ENCODE peak calls at places on chromosomes 4 and X, in four cellular contexts. One of them, this sample, is unnamed.

GRCh38 chr4:71608674-71609062 is 175.2 kb downstream of the GC start:
- DNase-seq in mammary epithelial cell: no peak
- DNase-seq in HCT116: no peak
- DNase-seq in CD4-positive, alpha-beta T cell: no peak
- DNase-seq in this sample: no peak

GRCh38 chr4:124192544-124192943 is 520.0 kb downstream of the ANKRD50 start:
- DNase-seq in mammary epithelial cell: no peak
- DNase-seq in HCT116: no peak
- DNase-seq in CD4-positive, alpha-beta T cell: no peak
- DNase-seq in this sample: no peak

GRCh38 chr4:142567199-142567598 is 278.9 kb downstream of the INPP4B start:
- DNase-seq in mammary epithelial cell: no peak
- DNase-seq in HCT116: peak
- DNase-seq in CD4-positive, alpha-beta T cell: peak
- DNase-seq in this sample: no peak

GRCh38 chr4:145347684-145348083 is 134.0 kb upstream of the SMAD1 start:
- DNase-seq in mammary epithelial cell: peak
- DNase-seq in HCT116: no peak
- DNase-seq in CD4-positive, alpha-beta T cell: no peak
- DNase-seq in this sample: no peak

GRCh38 chr4:122764808-122765189 is 32.3 kb downstream of the BBS12 start:
- DNase-seq in mammary epithelial cell: peak
- DNase-seq in HCT116: no peak
- DNase-seq in CD4-positive, alpha-beta T cell: no peak
- DNase-seq in this sample: no peak

GRCh38 chr4:4413373-4413725 is 26.4 kb downstream of the NSG1 start:
- DNase-seq in mammary epithelial cell: no peak
- DNase-seq in HCT116: no peak
- DNase-seq in CD4-positive, alpha-beta T cell: no peak
- DNase-seq in this sample: no peak

GRCh38 chr4:63459329-63459728 is 949.9 kb downstream of the TECRL start:
- DNase-seq in mammary epithelial cell: no peak
- DNase-seq in HCT116: no peak
- DNase-seq in CD4-positive, alpha-beta T cell: no peak
- DNase-seq in this sample: no peak

GRCh38 chr4:185721190-185721948 is 90.6 kb downstream of the SORBS2 start:
- DNase-seq in mammary epithelial cell: no peak
- DNase-seq in HCT116: no peak
- DNase-seq in CD4-positive, alpha-beta T cell: no peak
- DNase-seq in this sample: no peak

GRCh38 chr4:179843370-179843769 is 2399.8 kb upstream of the TENM3 start:
- DNase-seq in mammary epithelial cell: no peak
- DNase-seq in HCT116: no peak
- DNase-seq in CD4-positive, alpha-beta T cell: no peak
- DNase-seq in this sample: no peak

GRCh38 chr4:8705161-8706145 is 112.9 kb downstream of the CPZ start:
- DNase-seq in mammary epithelial cell: no peak
- DNase-seq in HCT116: no peak
- DNase-seq in CD4-positive, alpha-beta T cell: no peak
- DNase-seq in this sample: no peak

GRCh38 chr4:186650401-186651180 is 73.1 kb downstream of the FAT1 start:
- DNase-seq in mammary epithelial cell: no peak
- DNase-seq in HCT116: no peak
- DNase-seq in CD4-positive, alpha-beta T cell: no peak
- DNase-seq in this sample: no peak

GRCh38 chr4:96739101-96739500 is 899.2 kb downstream of the PDHA2 start:
- DNase-seq in mammary epithelial cell: no peak
- DNase-seq in HCT116: no peak
- DNase-seq in CD4-positive, alpha-beta T cell: no peak
- DNase-seq in this sample: no peak

GRCh38 chr4:96736352-96736889 is 896.5 kb downstream of the PDHA2 start:
- DNase-seq in mammary epithelial cell: peak
- DNase-seq in HCT116: peak
- DNase-seq in CD4-positive, alpha-beta T cell: no peak
- DNase-seq in this sample: no peak
- H3K27ac ChIP-seq in mammary epithelial cell: no peak
- H3K27ac ChIP-seq in HCT116: no peak
- H3K27ac ChIP-seq in CD4-positive, alpha-beta T cell: no peak
- H3K27ac ChIP-seq in this sample: no peak

DNA sequence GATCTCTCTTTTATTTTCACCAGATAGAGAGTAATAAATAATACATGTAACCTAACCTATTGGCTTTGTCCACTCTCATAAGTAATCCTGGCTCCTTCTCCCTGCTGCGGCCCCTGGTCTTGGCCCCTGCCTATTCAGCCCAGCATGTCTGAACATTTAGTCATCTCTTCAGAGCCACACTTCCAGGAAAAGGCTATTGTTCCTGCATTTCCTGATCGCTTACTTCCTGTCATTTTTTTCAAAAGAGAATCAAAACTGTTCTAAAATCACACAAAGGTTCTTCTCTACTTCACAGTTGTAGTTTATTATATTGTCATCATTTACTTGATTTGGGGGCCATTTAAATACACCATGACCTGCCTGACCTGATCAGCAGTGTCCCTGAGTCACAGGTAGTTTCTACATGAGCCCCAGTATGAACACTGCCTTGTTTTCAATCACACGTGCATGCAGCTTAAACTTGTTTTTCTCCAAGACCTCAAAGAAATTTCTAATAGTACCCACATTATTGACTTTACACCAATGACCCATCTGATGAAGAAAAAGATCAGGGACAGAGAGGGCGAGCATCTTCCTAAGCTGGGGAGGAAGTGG is 47.4 kb upstream of the KDR start:
- DNase-seq in mammary epithelial cell: no peak
- DNase-seq in HCT116: no peak
- DNase-seq in CD4-positive, alpha-beta T cell: no peak
- DNase-seq in this sample: no peak
- H3K27ac ChIP-seq in mammary epithelial cell: no peak
- H3K27ac ChIP-seq in HCT116: no peak
- H3K27ac ChIP-seq in CD4-positive, alpha-beta T cell: no peak
- H3K27ac ChIP-seq in this sample: peak

GRCh38 chrX:124232523-124233201 is 99.8 kb upstream of the TEX13D start:
- DNase-seq in mammary epithelial cell: peak
- DNase-seq in HCT116: no peak
- DNase-seq in CD4-positive, alpha-beta T cell: no peak
- DNase-seq in this sample: peak
- H3K27ac ChIP-seq in mammary epithelial cell: no peak
- H3K27ac ChIP-seq in HCT116: no peak
- H3K27ac ChIP-seq in CD4-positive, alpha-beta T cell: no peak
- H3K27ac ChIP-seq in this sample: no peak

DNA sequence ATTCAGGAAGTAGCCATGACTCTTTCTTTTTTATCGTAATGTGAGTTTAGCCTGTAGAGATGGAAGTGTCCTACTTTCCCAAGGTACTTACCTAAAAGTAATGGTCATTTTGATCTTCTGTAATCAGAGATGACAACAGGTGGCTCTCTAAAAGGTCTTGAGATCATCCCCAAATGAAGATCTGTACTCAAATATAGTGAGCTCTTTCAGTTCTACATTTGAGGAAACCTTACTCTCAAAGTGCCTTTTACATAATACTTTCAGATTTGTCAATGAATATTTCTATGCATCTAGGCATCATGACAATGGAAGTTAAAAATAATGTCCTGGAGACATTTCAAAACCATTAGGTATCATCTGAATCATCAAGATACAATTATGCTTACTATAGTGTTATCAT is 17.2 kb upstream of the MND1 start:
- DNase-seq in mammary epithelial cell: no peak
- DNase-seq in HCT116: no peak
- DNase-seq in CD4-positive, alpha-beta T cell: no peak
- DNase-seq in this sample: no peak
- H3K27ac ChIP-seq in mammary epithelial cell: no peak
- H3K27ac ChIP-seq in HCT116: no peak
- H3K27ac ChIP-seq in CD4-positive, alpha-beta T cell: no peak
- H3K27ac ChIP-seq in this sample: no peak

GRCh38 chrX:64975491-64975890 is 759 bp downstream of the ZC4H2 start:
- DNase-seq in mammary epithelial cell: peak
- DNase-seq in HCT116: no peak
- DNase-seq in CD4-positive, alpha-beta T cell: no peak
- DNase-seq in this sample: no peak
- H3K27ac ChIP-seq in mammary epithelial cell: no peak
- H3K27ac ChIP-seq in HCT116: peak
- H3K27ac ChIP-seq in CD4-positive, alpha-beta T cell: no peak
- H3K27ac ChIP-seq in this sample: no peak

DNA sequence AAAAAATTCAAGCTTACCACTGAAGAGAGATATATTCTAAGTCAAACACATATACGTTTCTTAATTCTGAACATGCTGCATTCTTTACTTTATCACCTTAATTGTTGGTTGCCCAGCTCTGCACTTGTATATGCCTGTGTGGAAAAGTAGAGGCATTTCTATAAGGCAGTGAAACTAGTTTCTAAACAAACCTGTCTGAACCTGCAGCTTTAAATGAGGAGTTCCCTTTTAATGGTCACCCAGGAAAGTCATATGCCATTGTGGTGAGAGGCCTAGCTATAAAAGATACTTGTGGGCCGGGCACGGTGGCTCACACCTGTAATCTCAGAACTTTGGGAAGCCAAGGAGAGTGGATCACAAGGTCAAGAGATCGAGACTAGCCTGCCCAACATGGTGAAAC is 147.4 kb upstream of the RXFP1 start:
- DNase-seq in mammary epithelial cell: peak
- DNase-seq in HCT116: no peak
- DNase-seq in CD4-positive, alpha-beta T cell: no peak
- DNase-seq in this sample: peak
- H3K27ac ChIP-seq in mammary epithelial cell: no peak
- H3K27ac ChIP-seq in HCT116: no peak
- H3K27ac ChIP-seq in CD4-positive, alpha-beta T cell: no peak
- H3K27ac ChIP-seq in this sample: peak

DNA sequence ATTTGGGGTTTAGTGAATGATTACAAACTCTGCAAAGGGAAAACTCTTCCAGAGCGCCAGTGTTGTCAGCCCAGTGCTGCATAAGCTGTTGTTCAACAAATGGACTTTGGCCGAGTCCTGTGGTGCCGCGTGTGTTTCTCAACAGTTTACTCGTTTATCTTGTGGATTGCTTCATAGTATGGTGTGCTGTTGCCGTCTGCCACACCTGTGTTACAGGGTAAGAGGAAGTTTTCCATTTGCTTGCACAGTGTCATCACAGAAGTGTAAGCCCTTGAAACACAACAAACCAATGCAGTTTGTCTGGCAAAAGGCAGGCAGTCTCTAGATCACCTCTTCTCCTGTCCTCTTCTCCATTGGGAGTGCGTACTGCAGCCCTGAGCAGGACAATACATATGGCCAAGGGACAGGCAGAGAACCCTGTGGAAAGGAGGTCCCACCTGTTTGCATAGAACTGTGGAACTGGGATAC is 66.3 kb downstream of the DCUN1D4 start:
- DNase-seq in mammary epithelial cell: no peak
- DNase-seq in HCT116: no peak
- DNase-seq in CD4-positive, alpha-beta T cell: no peak
- DNase-seq in this sample: no peak
- H3K27ac ChIP-seq in mammary epithelial cell: no peak
- H3K27ac ChIP-seq in HCT116: no peak
- H3K27ac ChIP-seq in CD4-positive, alpha-beta T cell: no peak
- H3K27ac ChIP-seq in this sample: no peak

GRCh38 chr4:41179086-41179374 is 35.3 kb downstream of the APBB2 start:
- DNase-seq in mammary epithelial cell: no peak
- DNase-seq in HCT116: no peak
- DNase-seq in CD4-positive, alpha-beta T cell: no peak
- DNase-seq in this sample: no peak

GRCh38 chr4:41181037-41181436 is 33.3 kb downstream of the APBB2 start:
- DNase-seq in mammary epithelial cell: no peak
- DNase-seq in HCT116: no peak
- DNase-seq in CD4-positive, alpha-beta T cell: no peak
- DNase-seq in this sample: no peak

GRCh38 chr4:41176357-41176756 is 38.0 kb downstream of the APBB2 start:
- DNase-seq in mammary epithelial cell: no peak
- DNase-seq in HCT116: no peak
- DNase-seq in CD4-positive, alpha-beta T cell: no peak
- DNase-seq in this sample: no peak

GRCh38 chr4:41177016-41177415 is 37.3 kb downstream of the APBB2 start:
- DNase-seq in mammary epithelial cell: peak
- DNase-seq in HCT116: no peak
- DNase-seq in CD4-positive, alpha-beta T cell: no peak
- DNase-seq in this sample: no peak

GRCh38 chr4:41178372-41179085 is 35.8 kb downstream of the APBB2 start:
- DNase-seq in mammary epithelial cell: peak
- DNase-seq in HCT116: no peak
- DNase-seq in CD4-positive, alpha-beta T cell: no peak
- DNase-seq in this sample: no peak
- H3K27ac ChIP-seq in mammary epithelial cell: peak
- H3K27ac ChIP-seq in HCT116: no peak
- H3K27ac ChIP-seq in CD4-positive, alpha-beta T cell: no peak
- H3K27ac ChIP-seq in this sample: peak

GRCh38 chrX:145919400-145919799 is 101.8 kb downstream of the SLITRK2 start:
- DNase-seq in mammary epithelial cell: no peak
- DNase-seq in HCT116: no peak
- DNase-seq in CD4-positive, alpha-beta T cell: no peak
- DNase-seq in this sample: no peak
- H3K27ac ChIP-seq in mammary epithelial cell: no peak
- H3K27ac ChIP-seq in HCT116: no peak
- H3K27ac ChIP-seq in CD4-positive, alpha-beta T cell: no peak
- H3K27ac ChIP-seq in this sample: no peak